ENCODE peak calls at places on chromosome 4, in five cellular contexts. C, G, I, D and F are unnamed samples. For H3K4me1, the result is how much of the 10 kb centered on the place peaks cover.

GRCh38 chr4:165175879-165176278 is 31.5 kb upstream of the KLHL2 start:
- DNase-seq in G (no peak), C (no peak), I (no peak), D (no peak), F (no peak)

GRCh38 chr4:159018062-159018629 is 84.7 kb upstream of the RAPGEF2 start:
- DNase-seq in I (no peak), D (no peak), C (peak), G (no peak), F (no peak)

GRCh38 chr4:100949350-100949935 is 397.9 kb downstream of the PPP3CA start:
- DNase-seq in G (no peak), D (no peak), I (no peak), C (no peak), F (no peak)

GRCh38 chr4:3035249-3035648 is 39.1 kb downstream of the HTT-AS start:
- DNase-seq in I (no peak), C (no peak), D (no peak), G (no peak), F (no peak)

GRCh38 chr4:77821775-77822174 is 2.6 kb upstream of the CNOT6L start:
- DNase-seq in I (no peak), G (peak), D (no peak), C (peak), F (no peak)

GRCh38 chr4:121706595-121707021 is 9.8 kb upstream of the ANXA5 start:
- DNase-seq in C (no peak), I (no peak), D (no peak), G (peak), F (no peak)

GRCh38 chr4:149735796-149736195 is 79.8 kb downstream of the IQCM start:
- DNase-seq in I (no peak), G (no peak), D (no peak), C (no peak), F (no peak)

GRCh38 chr4:46839128-46839527 is 69.9 kb downstream of the COX7B2 start:
- DNase-seq in C (no peak), D (no peak), I (peak), G (no peak), F (no peak)

GRCh38 chr4:150258569-150258968 is 180.3 kb downstream of the DCLK2 start:
- DNase-seq in C (no peak), I (no peak), G (no peak), D (no peak), F (no peak)

GRCh38 chr4:119113033-119113655 is 22.5 kb upstream of the MYOZ2 start:
- DNase-seq in I (no peak), G (no peak), C (no peak), D (no peak), F (no peak)

GRCh38 chr4:80134936-80135701 is 62.1 kb upstream of the ANTXR2 start:
- DNase-seq in G (no peak), D (no peak), I (peak), C (no peak), F (no peak)

GRCh38 chr4:179597301-179597700 is 2155.1 kb upstream of the AGA start:
- DNase-seq in I (no peak), C (no peak), D (no peak), G (no peak), F (no peak)

GRCh38 chr4:39713691-39714090 is 15.8 kb downstream of the UBE2K start:
- DNase-seq in D (no peak), C (no peak), G (no peak), I (no peak), F (no peak)
- H3K4me1 ChIP-seq in D (under half), C (under half), G (under half), I (under half), F (under half)

GRCh38 chr4:17066972-17067371 is 168.5 kb upstream of the LDB2 start:
- DNase-seq in I (no peak), D (no peak), G (no peak), C (no peak), F (no peak)
- H3K4me1 ChIP-seq in I (under half), D (under half), G (under half), C (under half), F (under half)

GRCh38 chr4:81422591-81422990 is 49.1 kb downstream of the RASGEF1B start:
- DNase-seq in C (no peak), G (no peak), I (no peak), D (no peak), F (no peak)
- H3K4me1 ChIP-seq in C (under half), G (under half), I (under half), D (under half), F (under half)

GRCh38 chr4:10806993-10807645 is 122.6 kb upstream of the CLNK start:
- DNase-seq in I (no peak), C (no peak), D (no peak), G (no peak), F (no peak)
- H3K4me1 ChIP-seq in I (under half), C (under half), D (under half), G (under half), F (under half)

GRCh38 chr4:73721901-73722300 is 18.5 kb upstream of the CXCL8 start:
- DNase-seq in D (no peak), C (no peak), G (no peak), I (no peak), F (no peak)
- H3K4me1 ChIP-seq in D (under half), C (under half), G (under half), I (under half), F (under half)

GRCh38 chr4:173522160-173522873 is 7.7 kb downstream of the HAND2 start:
- DNase-seq in D (no peak), C (peak), G (no peak), I (peak), F (no peak)
- H3K4me1 ChIP-seq in D (under half), C (under half), G (under half), I (under half), F (under half)

GRCh38 chr4:163871078-163871477 is 376.6 kb downstream of the TMA16 start:
- DNase-seq in I (no peak), C (no peak), D (no peak), G (no peak), F (no peak)
- H3K4me1 ChIP-seq in I (under half), C (under half), D (under half), G (under half), F (under half)

GRCh38 chr4:37663552-37663951 is 22.6 kb downstream of the RELL1 start:
- DNase-seq in G (no peak), C (no peak), D (no peak), I (no peak), F (no peak)

GRCh38 chr4:37662861-37663390 is 23.2 kb downstream of the RELL1 start:
- DNase-seq in C (no peak), G (no peak), I (peak), D (no peak), F (no peak)

GRCh38 chr4:37665347-37666009 is 20.7 kb downstream of the RELL1 start:
- DNase-seq in G (no peak), I (no peak), C (peak), D (no peak), F (no peak)

GRCh38 chr4:37666625-37667071 is 19.5 kb downstream of the RELL1 start:
- DNase-seq in C (peak), I (no peak), D (peak), G (no peak), F (peak)

GRCh38 chr4:37664696-37665095 is 21.5 kb downstream of the RELL1 start:
- DNase-seq in D (no peak), G (no peak), I (peak), C (no peak), F (no peak)
- H3K4me1 ChIP-seq in D (half or more), G (under half), I (under half), C (half or more), F (under half)

GRCh38 chr4:94562285-94562684 is 110.5 kb downstream of the PDLIM5 start:
- DNase-seq in G (no peak), I (no peak), D (no peak), C (no peak), F (no peak)

GRCh38 chr4:94561249-94562024 is 109.7 kb downstream of the PDLIM5 start:
- DNase-seq in G (no peak), I (no peak), C (no peak), D (no peak), F (no peak)

GRCh38 chr4:94566420-94566819 is 114.7 kb downstream of the PDLIM5 start:
- DNase-seq in G (no peak), I (no peak), D (no peak), C (no peak), F (no peak)

GRCh38 chr4:94567811-94568210 is 116.1 kb downstream of the PDLIM5 start:
- DNase-seq in C (no peak), I (no peak), G (no peak), D (no peak), F (no peak)

DNA sequence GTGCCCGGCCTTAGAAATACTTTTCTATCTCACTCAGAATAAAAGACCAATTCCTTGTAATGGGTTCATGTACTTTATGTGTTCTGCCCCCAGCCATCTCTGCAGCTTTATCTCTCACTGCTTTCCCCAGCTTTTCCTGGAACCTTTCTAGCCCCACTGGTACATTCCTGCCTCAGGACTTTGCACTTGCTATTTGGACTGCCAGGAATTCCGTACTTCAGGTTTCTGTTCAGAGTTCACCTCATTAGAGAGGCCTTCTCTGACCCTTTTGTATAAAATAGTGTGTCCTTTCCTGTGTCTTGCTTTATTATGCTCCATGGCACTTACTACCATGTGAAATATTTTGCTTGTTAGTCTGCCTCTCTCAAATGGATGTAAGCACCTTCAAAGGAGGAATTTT is 112.5 kb downstream of the PDLIM5 start:
- DNase-seq in D (peak), G (no peak), I (no peak), C (peak), F (no peak)
- H3K4me1 ChIP-seq in D (half or more), G (under half), I (under half), C (under half), F (under half)